ENCODE peak calls at places on chromosomes 16 and 17, in eight cellular contexts. Q is fibroblast of lung, W is glutamatergic neuron, E is HFF-Myc, P is fibroblast of villous mesenchyme, X is NB4, R is AG10803, M is suprapubic skin. Z is an unnamed sample.

GRCh38 chr16:3362931-3363330 is 7.2 kb downstream of the OR2C1 start:
- DNase-seq in X (no peak), E (no peak), P (no peak), M (no peak), R (no peak), Q (no peak), W (no peak), Z (no peak)

GRCh38 chr17:28335959-28336871 is 654 bp downstream of the TNFAIP1 start:
- DNase-seq in X (peak), R (peak), W (peak), Q (peak), P (peak), E (peak), M (peak), Z (peak)

GRCh38 chr16:67101683-67102082 is 8.1 kb upstream of the PHAF1 start:
- DNase-seq in Q (no peak), M (no peak), R (peak), W (no peak), X (no peak), E (no peak), P (no peak), Z (no peak)

GRCh38 chr16:85524630-85525463 is 88.3 kb upstream of the GSE1 start:
- DNase-seq in X (peak), P (peak), E (no peak), M (peak), R (peak), Q (peak), W (no peak), Z (no peak)

GRCh38 chr16:31043352-31043751 is 10.0 kb downstream of the STX4 start:
- DNase-seq in E (no peak), Q (peak), W (no peak), X (no peak), M (no peak), R (no peak), P (no peak), Z (no peak)

GRCh38 chr16:56910654-56911539 is 21.0 kb upstream of the HERPUD1 start:
- DNase-seq in Q (peak), M (no peak), W (no peak), R (peak), E (no peak), X (peak), P (peak), Z (no peak)

GRCh38 chr17:18968945-18969887 is 17.3 kb downstream of the SLC5A10 start:
- DNase-seq in E (no peak), Q (no peak), M (no peak), W (no peak), X (peak), R (no peak), P (no peak), Z (no peak)

GRCh38 chr17:27654136-27654535 is 23.1 kb downstream of the LGALS9 start:
- DNase-seq in R (no peak), W (no peak), Q (no peak), M (no peak), X (no peak), E (no peak), P (no peak), Z (no peak)

GRCh38 chr17:35875439-35876139 is 4.6 kb downstream of the CCL5 start:
- DNase-seq in X (no peak), Q (no peak), M (no peak), P (no peak), W (no peak), R (no peak), E (no peak), Z (no peak)

GRCh38 chr17:40307001-40307690 is 1.8 kb upstream of the RARA start:
- DNase-seq in Q (peak), M (peak), P (peak), R (peak), W (no peak), X (peak), E (no peak), Z (no peak)

GRCh38 chr17:7001562-7001961 is 5.7 kb downstream of the ALOX12 start:
- DNase-seq in R (no peak), Q (no peak), P (no peak), W (peak), X (peak), M (peak), E (no peak), Z (peak)

GRCh38 chr17:63848834-63849689 is 6.6 kb upstream of the SMARCD2 start:
- DNase-seq in R (peak), Q (peak), M (peak), P (peak), W (peak), X (peak), E (peak), Z (peak)

GRCh38 chr17:80474933-80475915 is 1.2 kb downstream of the NPTX1 start:
- DNase-seq in P (no peak), E (no peak), M (no peak), W (peak), R (no peak), X (peak), Q (no peak), Z (no peak)

GRCh38 chr17:49996495-49997255 is 1.7 kb upstream of the DLX3 start:
- DNase-seq in R (no peak), Q (peak), M (no peak), X (peak), P (peak), E (no peak), W (peak), Z (peak)

GRCh38 chr17:83064732-83065659 is 14.4 kb upstream of the METRNL start:
- DNase-seq in M (peak), Q (no peak), X (no peak), E (no peak), R (no peak), P (no peak), W (peak), Z (no peak)

GRCh38 chr17:15659236-15659635 is 24.9 kb downstream of the TRIM16 start:
- DNase-seq in P (no peak), W (no peak), X (no peak), M (no peak), R (no peak), E (no peak), Q (no peak), Z (no peak)

GRCh38 chr17:50133028-50133768 is 3.2 kb upstream of the SAMD14 start:
- DNase-seq in M (no peak), R (peak), E (no peak), P (peak), Q (peak), W (peak), X (no peak), Z (no peak)

GRCh38 chr17:43118679-43119615 is 6.2 kb downstream of the BRCA1 start:
- DNase-seq in X (no peak), R (no peak), W (no peak), M (no peak), E (no peak), Q (peak), P (peak), Z (no peak)

GRCh38 chr17:81513669-81514484 is 1.3 kb upstream of the ACTG1 start:
- DNase-seq in E (no peak), X (peak), M (peak), R (peak), P (peak), W (peak), Q (peak), Z (peak)

GRCh38 chr16:78562156-78562555 is 462.7 kb downstream of the WWOX start:
- DNase-seq in M (no peak), R (no peak), Q (no peak), P (no peak), X (no peak), E (no peak), W (no peak), Z (no peak)

GRCh38 chr17:27345141-27345904 is 51.4 kb downstream of the WSB1 start:
- DNase-seq in Q (peak), X (no peak), E (no peak), M (no peak), R (no peak), W (peak), P (no peak), Z (peak)

GRCh38 chr16:85905110-85906095 is 6.4 kb downstream of the IRF8 start:
- DNase-seq in P (no peak), M (no peak), X (no peak), Q (no peak), R (no peak), W (no peak), E (no peak), Z (no peak)

GRCh38 chr16:73230651-73231050 is 182.7 kb upstream of the ZFHX3 start:
- DNase-seq in X (no peak), P (no peak), M (no peak), R (no peak), Q (no peak), E (no peak), W (no peak), Z (no peak)

GRCh38 chr17:20092973-20093626 is 83.9 kb downstream of the SPECC1 start:
- DNase-seq in P (no peak), X (no peak), E (no peak), Q (no peak), M (no peak), R (no peak), W (no peak), Z (no peak)

DNA sequence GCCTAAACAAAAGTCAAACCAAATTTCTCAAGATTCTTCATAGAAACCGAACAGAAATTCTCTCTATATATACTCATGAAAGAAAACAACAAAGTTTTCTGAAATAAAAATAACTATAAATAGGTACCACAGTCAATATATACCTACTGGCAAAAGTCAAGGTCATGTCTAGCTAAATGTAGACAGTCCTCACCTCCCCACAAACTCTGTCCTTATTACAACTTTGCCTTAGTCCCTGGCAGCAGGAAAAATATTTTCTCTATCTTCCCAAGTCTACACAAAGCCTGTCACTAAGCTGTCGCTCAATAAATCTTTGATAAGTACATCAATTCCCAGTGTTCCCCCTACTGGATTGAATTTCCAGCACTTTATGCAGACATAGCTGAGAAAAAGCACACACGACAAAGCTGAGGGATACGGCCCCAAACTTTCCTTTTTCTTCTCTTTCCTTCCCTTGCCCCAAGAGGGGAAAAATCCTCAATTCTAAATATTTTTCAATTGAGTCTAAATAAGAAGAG is 2.7 kb downstream of the CFAP20 start:
- DNase-seq in E (no peak), X (no peak), W (no peak), P (no peak), Q (no peak), M (no peak), R (no peak), Z (no peak)
- TF ChIP-seq CTCF in E (no peak), X (no peak), W (no peak), P (no peak), Q (no peak), M (no peak), R (no peak), Z (no peak)

GRCh38 chr17:38869647-38870258 is at the start of gene LASP1:
- DNase-seq in E (no peak), M (peak), Q (peak), W (peak), R (peak), X (peak), P (peak), Z (peak)
- TF ChIP-seq CTCF in E (no peak), M (no peak), Q (no peak), W (no peak), R (no peak), X (no peak), P (no peak), Z (no peak)

GRCh38 chr17:44780161-44780560 is 21.4 kb downstream of the ADAM11 start:
- DNase-seq in R (no peak), W (no peak), Q (no peak), X (no peak), M (no peak), E (no peak), P (no peak), Z (no peak)
- TF ChIP-seq CTCF in R (no peak), W (no peak), Q (no peak), X (no peak), M (no peak), E (no peak), P (no peak), Z (no peak)

GRCh38 chr17:33642002-33642401 is 348.9 kb upstream of the ASIC2 start:
- DNase-seq in R (no peak), M (no peak), P (no peak), X (peak), E (no peak), W (no peak), Q (no peak), Z (no peak)
- TF ChIP-seq CTCF in R (no peak), M (no peak), P (no peak), X (peak), E (no peak), W (no peak), Q (no peak), Z (peak)

GRCh38 chr16:48029768-48030167 is 126.0 kb downstream of the ABCC12 start:
- DNase-seq in M (no peak), R (no peak), P (no peak), X (no peak), W (no peak), E (no peak), Q (no peak), Z (no peak)
- TF ChIP-seq CTCF in M (no peak), R (peak), P (peak), X (no peak), W (no peak), E (peak), Q (no peak), Z (no peak)

DNA sequence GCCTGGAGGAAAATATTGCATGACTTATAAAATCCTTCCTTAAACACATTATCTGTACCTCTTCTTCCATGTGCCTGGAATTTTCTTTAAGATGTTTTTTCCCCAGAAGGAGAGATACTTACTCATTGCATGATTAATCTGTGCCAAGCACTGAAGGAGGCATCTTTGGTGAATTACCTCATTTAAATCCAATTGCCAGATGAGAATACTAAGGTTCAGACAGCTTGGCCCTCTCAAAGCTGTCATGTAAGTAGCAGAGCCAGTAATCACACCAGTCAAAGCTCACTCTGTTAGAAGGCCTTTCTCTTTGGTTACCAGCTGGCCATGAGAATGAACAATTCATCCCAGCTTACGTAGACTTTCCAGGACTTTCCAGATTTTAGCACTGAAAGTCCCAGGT is 119.7 kb downstream of the COPRS start:
- DNase-seq in Q (peak), M (no peak), R (peak), X (no peak), W (no peak), P (peak), E (no peak), Z (no peak)
- TF ChIP-seq CTCF in Q (no peak), M (no peak), R (no peak), X (no peak), W (no peak), P (no peak), E (no peak), Z (no peak)

GRCh38 chr17:17950806-17951205 is 21.4 kb downstream of the TOM1L2 start:
- DNase-seq in X (no peak), E (no peak), W (no peak), M (no peak), R (no peak), P (no peak), Q (no peak), Z (no peak)
- TF ChIP-seq CTCF in X (no peak), E (peak), W (no peak), M (no peak), R (no peak), P (peak), Q (no peak), Z (no peak)

GRCh38 chr17:752620-753219 is 656 bp upstream of the GEMIN4 start:
- DNase-seq in W (peak), X (peak), P (peak), R (peak), Q (peak), M (peak), E (no peak), Z (no peak)
- TF ChIP-seq CTCF in W (no peak), X (no peak), P (no peak), R (no peak), Q (no peak), M (no peak), E (no peak), Z (no peak)

GRCh38 chr17:54426287-54426886 is 474.3 kb upstream of the TOM1L1 start:
- DNase-seq in Q (no peak), M (no peak), X (peak), E (no peak), P (no peak), W (no peak), R (no peak), Z (no peak)
- TF ChIP-seq CTCF in Q (no peak), M (no peak), X (peak), E (no peak), P (no peak), W (peak), R (no peak), Z (peak)

Z was measured in endothelial cell.